ENCODE peak calls at places on chromosome 6, in four cellular contexts. X is endothelial cell, N is astrocyte of the spinal cord, H is T-helper 9 cell. Q is an unnamed sample.

GRCh38 chr6:31568537-31568961 is 3.5 kb upstream of the LTA start:
- DNase-seq in X (no peak), N (no peak), H (peak; percentile 55), Q (no peak)

GRCh38 chr6:169169375-169169774 is 84.3 kb downstream of the THBS2 start:
- DNase-seq in X (no peak), N (no peak), H (no peak), Q (peak; percentile 62)

GRCh38 chr6:1257778-1258177 is 54.1 kb upstream of the FOXQ1 start:
- DNase-seq in X (no peak), N (no peak), H (no peak), Q (no peak)

GRCh38 chr6:42564496-42564890 is 664 bp downstream of the UBR2 start:
- DNase-seq in X (no peak), N (no peak), H (no peak), Q (no peak)

GRCh38 chr6:161076211-161076677 is 84.7 kb downstream of the MAP3K4 start:
- DNase-seq in X (no peak), N (no peak), H (peak; percentile 55), Q (no peak)

GRCh38 chr6:34227656-34228421 is 8.8 kb upstream of the HMGA1 start:
- DNase-seq in X (no peak), N (no peak), H (no peak), Q (no peak)

GRCh38 chr6:32908897-32909296 is 31.9 kb downstream of the HLA-DMB start:
- DNase-seq in X (no peak), N (no peak), H (no peak), Q (no peak)

GRCh38 chr6:17907467-17908229 is 79.8 kb downstream of the KIF13A start:
- DNase-seq in X (no peak), N (peak; percentile 96), H (no peak), Q (peak; percentile 90)

GRCh38 chr6:150894935-150895686 is 29.6 kb downstream of the MTHFD1L start:
- DNase-seq in X (no peak), N (peak; percentile 82), H (no peak), Q (peak; percentile 54)

GRCh38 chr6:17281100-17281496 is at the start of gene RBM24:
- DNase-seq in X (peak; percentile 75), N (peak; percentile 83), H (no peak), Q (peak; percentile 88)

Q was measured in sigmoid colon.